ENCODE peak calls at places on chromosomes 7 and 10, in seven cellular contexts. M is naive thymus-derived CD8-positive, alpha-beta T cell; B is NCI-H2081; I is activated CD4-positive, alpha-beta T cell treated with anti-CD3 and anti-CD28 coated beads, Interleukin-2, amount 50 U/mL, for 1 hour; Q is osteocyte; W is head of caudate nucleus; V is EL. J is an unnamed sample.

GRCh38 chr10:4316166-4316810 is 509.7 kb upstream of the AKR1E2 start:
- DNase-seq in M (no peak), B (no peak), I (no peak), Q (no peak), W (no peak), V (peak; percentile 95), J (peak; percentile 97)

GRCh38 chr7:2105917-2106316 is 126.8 kb downstream of the MAD1L1 start:
- DNase-seq in M (no peak), B (no peak), I (no peak), Q (no peak), W (no peak), V (no peak), J (no peak)

GRCh38 chr7:80330434-80330833 is 181.4 kb downstream of the GNAT3 start:
- DNase-seq in M (no peak), B (no peak), I (no peak), Q (no peak), W (no peak), V (peak; percentile 85), J (peak; percentile 65)

GRCh38 chr10:93589648-93590562 is 11.1 kb downstream of the RBP4 start:
- DNase-seq in M (no peak), B (no peak), I (no peak), Q (no peak), W (no peak), V (no peak), J (no peak)

GRCh38 chr10:58588673-58589265 is 76.1 kb downstream of the BICC1 start:
- DNase-seq in M (no peak), B (no peak), I (no peak), Q (no peak), W (no peak), V (no peak), J (no peak)

GRCh38 chr10:16896993-16897392 is 79.8 kb upstream of the RSU1 start:
- DNase-seq in M (no peak), B (no peak), I (no peak), Q (no peak), W (no peak), V (no peak), J (no peak)

GRCh38 chr10:113859261-113859660 is 4.8 kb downstream of the NHLRC2 start:
- DNase-seq in M (no peak), B (no peak), I (no peak), Q (no peak), W (no peak), V (no peak), J (no peak)

GRCh38 chr7:87057210-87057609 is 2.2 kb downstream of the ELAPOR2 start:
- DNase-seq in M (no peak), B (no peak), I (no peak), Q (no peak), W (no peak), V (no peak), J (no peak)

GRCh38 chr7:40808409-40808942 is 673.7 kb downstream of the SUGCT start:
- DNase-seq in M (no peak), B (no peak), I (no peak), Q (peak; percentile 92), W (no peak), V (peak; percentile 97), J (peak; percentile 98)

GRCh38 chr7:36032362-36032818 is 120.7 kb upstream of the EEPD1 start:
- DNase-seq in M (no peak), B (no peak), I (no peak), Q (no peak), W (no peak), V (peak; percentile 56), J (no peak)

GRCh38 chr7:82446897-82447296 is 3.3 kb upstream of the CACNA2D1 start:
- DNase-seq in M (no peak), B (no peak), I (no peak), Q (no peak), W (no peak), V (no peak), J (no peak)

GRCh38 chr7:36633377-36633776 is 90.9 kb downstream of the AOAH start:
- DNase-seq in M (no peak), B (no peak), I (no peak), Q (peak; percentile 51), W (no peak), V (no peak), J (no peak)

GRCh38 chr7:128747327-128748079 is 8.3 kb downstream of the CALU start:
- DNase-seq in M (no peak), B (no peak), I (no peak), Q (no peak), W (no peak), V (no peak), J (no peak)

GRCh38 chr7:75596727-75597614 is 104.9 kb downstream of the SPDYE5 start:
- DNase-seq in M (no peak), B (no peak), I (no peak), Q (no peak), W (no peak), V (peak; percentile 60), J (no peak)

GRCh38 chr10:122140941-122141623 is 130.0 kb upstream of the BTBD16 start:
- DNase-seq in M (no peak), B (no peak), I (no peak), Q (peak; percentile 93), W (no peak), V (peak; percentile 97), J (peak; percentile 98)

GRCh38 chr7:30276203-30276900 is 8.0 kb upstream of the ZNRF2 start:
- DNase-seq in M (peak; percentile 51), B (peak; percentile 50), I (peak; percentile 43), Q (no peak), W (peak; percentile 64), V (peak; percentile 52), J (peak; percentile 74)

GRCh38 chr10:20494474-20494873 is 402.6 kb downstream of the NEBL start:
- DNase-seq in M (no peak), B (no peak), I (no peak), Q (no peak), W (no peak), V (no peak), J (no peak)

GRCh38 chr7:50142421-50143113 is 49.5 kb upstream of the ZPBP start:
- DNase-seq in M (peak; percentile 44), B (peak; percentile 58), I (no peak), Q (no peak), W (no peak), V (peak; percentile 16), J (peak; percentile 62)

GRCh38 chr7:895451-896052 is 19.2 kb downstream of the GET4 start:
- DNase-seq in M (no peak), B (no peak), I (no peak), Q (no peak), W (no peak), V (no peak), J (no peak)

GRCh38 chr10:127313996-127314700 is 117.8 kb upstream of the INSYN2A start:
- DNase-seq in M (no peak), B (no peak), I (no peak), Q (no peak), W (peak; percentile 25), V (no peak), J (no peak)

GRCh38 chr10:11234857-11235640 is 217.4 kb downstream of the CELF2 start:
- DNase-seq in M (no peak), B (no peak), I (no peak), Q (no peak), W (no peak), V (no peak), J (no peak)

GRCh38 chr7:106978425-106979386 is 65.8 kb upstream of the PRKAR2B start:
- DNase-seq in M (no peak), B (no peak), I (no peak), Q (no peak), W (peak; percentile 26), V (no peak), J (no peak)

GRCh38 chr10:44280615-44281014 is 104.3 kb downstream of the CXCL12 start:
- DNase-seq in M (no peak), B (no peak), I (no peak), Q (no peak), W (no peak), V (no peak), J (no peak)

GRCh38 chr7:157056246-157056645 is 45.8 kb upstream of the MNX1 start:
- DNase-seq in M (no peak), B (no peak), I (no peak), Q (no peak), W (no peak), V (no peak), J (no peak)

GRCh38 chr7:77747718-77748117 is 50.5 kb downstream of the TMEM60 start:
- DNase-seq in M (no peak), B (no peak), I (no peak), Q (no peak), W (no peak), V (no peak), J (no peak)

GRCh38 chr10:7243873-7244272 is 167.0 kb downstream of the SFMBT2 start:
- DNase-seq in M (no peak), B (no peak), I (no peak), Q (no peak), W (no peak), V (no peak), J (no peak)

GRCh38 chr7:35025391-35025870 is 11.9 kb downstream of the DPY19L1 start:
- DNase-seq in M (no peak), B (no peak), I (no peak), Q (no peak), W (no peak), V (no peak), J (no peak)

GRCh38 chr7:4727914-4728705 is 46.0 kb downstream of the FOXK1 start:
- DNase-seq in M (no peak), B (no peak), I (no peak), Q (no peak), W (peak; percentile 31), V (no peak), J (no peak)

GRCh38 chr10:133170092-133170491 is 10.1 kb downstream of the KNDC1 start:
- DNase-seq in M (no peak), B (no peak), I (no peak), Q (peak; percentile 75), W (no peak), V (no peak), J (no peak)

GRCh38 chr7:70092314-70093303 is 494.3 kb downstream of the AUTS2 start:
- DNase-seq in M (no peak), B (peak; percentile 87), I (no peak), Q (no peak), W (peak; percentile 16), V (no peak), J (peak; percentile 89)